ENCODE peak calls at places on chromosomes 7 and 10, in four cellular contexts. U is fibroblast of lung; J is CD8-positive, alpha-beta memory T cell; H is stomach. D is an unnamed sample.

GRCh38 chr10:33211123-33211878 is 123.2 kb downstream of the NRP1 start:
- DNase-seq in U (peak; percentile 91), J (no peak), H (no peak), D (no peak)

GRCh38 chr7:477626-478220 is 41.9 kb downstream of the PDGFA start:
- DNase-seq in U (peak; percentile 33), J (no peak), H (no peak), D (no peak)

GRCh38 chr10:15735766-15736165 is 16.0 kb upstream of the ITGA8 start:
- DNase-seq in U (peak; percentile 24), J (no peak), H (no peak), D (no peak)

GRCh38 chr10:24208661-24209420 is at the start of gene KIAA1217:
- DNase-seq in U (peak; percentile 63), J (no peak), H (peak; percentile 39), D (no peak)

GRCh38 chr10:32971536-32972091 is 13.6 kb upstream of the ITGB1 start:
- DNase-seq in U (no peak), J (no peak), H (peak; percentile 36), D (no peak)

GRCh38 chr7:130758429-130759056 is 24.5 kb upstream of the KLF14 start:
- DNase-seq in U (peak; percentile 49), J (no peak), H (no peak), D (peak; percentile 45)

GRCh38 chr7:30057741-30058140 is 29.5 kb downstream of the PLEKHA8 start:
- DNase-seq in U (peak; percentile 35), J (no peak), H (no peak), D (no peak)

GRCh38 chr7:82729172-82730030 is 285.8 kb upstream of the CACNA2D1 start:
- DNase-seq in U (peak; percentile 39), J (no peak), H (no peak), D (no peak)

GRCh38 chr10:75137533-75138438 is 26.3 kb downstream of the SAMD8 start:
- DNase-seq in U (peak; percentile 67), J (no peak), H (no peak), D (no peak)

GRCh38 chr10:4352566-4352961 is 473.4 kb upstream of the AKR1E2 start:
- DNase-seq in U (peak; percentile 86), J (no peak), H (no peak), D (no peak)

GRCh38 chr10:22600516-22600915 is 113.9 kb downstream of the PIP4K2A start:
- DNase-seq in U (no peak), J (no peak), H (no peak), D (no peak)

GRCh38 chr10:43825984-43826383 is 177.3 kb upstream of the ZNF32 start:
- DNase-seq in U (no peak), J (no peak), H (no peak), D (no peak)

GRCh38 chr7:143002856-143003255 is 24.1 kb downstream of the OR9A2 start:
- DNase-seq in U (no peak), J (no peak), H (peak; percentile 81), D (no peak)

GRCh38 chr10:100730739-100731602 is 14.4 kb upstream of the PAX2 start:
- DNase-seq in U (peak; percentile 18), J (no peak), H (peak; percentile 32), D (no peak)

GRCh38 chr7:12726908-12727307 is 39.5 kb downstream of the ARL4A start:
- DNase-seq in U (no peak), J (no peak), H (no peak), D (no peak)

GRCh38 chr10:115417585-115418265 is 324.6 kb downstream of the ATRNL1 start:
- DNase-seq in U (peak; percentile 44), J (no peak), H (no peak), D (no peak)

GRCh38 chr7:16007911-16008310 is 321.4 kb upstream of the MEOX2 start:
- DNase-seq in U (peak; percentile 7), J (no peak), H (no peak), D (no peak)

GRCh38 chr7:66727058-66727457 is 13.5 kb upstream of the RABGEF1 start:
- DNase-seq in U (no peak), J (no peak), H (no peak), D (no peak)

GRCh38 chr7:32583791-32584190 is 88.5 kb downstream of the AVL9 start:
- DNase-seq in U (peak; percentile 80), J (no peak), H (no peak), D (no peak)

GRCh38 chr7:98997836-98998235 is 119.5 kb downstream of the TRRAP start:
- DNase-seq in U (no peak), J (no peak), H (no peak), D (no peak)

GRCh38 chr7:128860158-128861073 is 2.2 kb upstream of the ATP6V1F start:
- DNase-seq in U (peak; percentile 63), J (no peak), H (no peak), D (no peak)

GRCh38 chr10:49627031-49627430 is 13.2 kb downstream of the CHAT start:
- DNase-seq in U (no peak), J (no peak), H (no peak), D (no peak)

GRCh38 chr10:119817991-119818888 is 54.4 kb downstream of the MCMBP start:
- DNase-seq in U (peak; percentile 71), J (no peak), H (peak; percentile 29), D (no peak)

GRCh38 chr7:142654398-142654797 is 94.9 kb upstream of the PRSS1 start:
- DNase-seq in U (no peak), J (no peak), H (no peak), D (no peak)

GRCh38 chr7:78082556-78082955 is 284.0 kb downstream of the PHTF2 start:
- DNase-seq in U (no peak), J (no peak), H (no peak), D (no peak)

GRCh38 chr10:45001382-45002148 is 842 bp downstream of the ZNF22 start:
- DNase-seq in U (peak; percentile 81), J (peak; percentile 38), H (peak; percentile 86), D (no peak)

GRCh38 chr7:123772652-123773051 is 23.8 kb upstream of the WASL start:
- DNase-seq in U (no peak), J (no peak), H (no peak), D (no peak)

GRCh38 chr7:116902811-116903210 is 40.4 kb downstream of the CAPZA2 start:
- DNase-seq in U (no peak), J (no peak), H (no peak), D (no peak)

GRCh38 chr7:36474283-36475010 is 84.8 kb downstream of the ANLN start:
- DNase-seq in U (peak; percentile 77), J (no peak), H (no peak), D (no peak)

GRCh38 chr10:44935961-44936285 is 23.7 kb upstream of the RASSF4 start:
- DNase-seq in U (no peak), J (no peak), H (no peak), D (no peak)

GRCh38 chr10:122267849-122268737 is 3.0 kb upstream of the BTBD16 start:
- DNase-seq in U (no peak), J (peak; percentile 14), H (peak; percentile 57), D (peak; percentile 13)

GRCh38 chr7:26990268-26990667 is 105.5 kb downstream of the HOXA1 start:
- DNase-seq in U (peak; percentile 22), J (no peak), H (no peak), D (no peak)

GRCh38 chr10:101655581-101655980 is 39.4 kb downstream of the FBXW4 start:
- DNase-seq in U (peak; percentile 24), J (no peak), H (no peak), D (no peak)

GRCh38 chr10:22623624-22624263 is 90.6 kb downstream of the PIP4K2A start:
- DNase-seq in U (no peak), J (no peak), H (no peak), D (no peak)

DNA sequence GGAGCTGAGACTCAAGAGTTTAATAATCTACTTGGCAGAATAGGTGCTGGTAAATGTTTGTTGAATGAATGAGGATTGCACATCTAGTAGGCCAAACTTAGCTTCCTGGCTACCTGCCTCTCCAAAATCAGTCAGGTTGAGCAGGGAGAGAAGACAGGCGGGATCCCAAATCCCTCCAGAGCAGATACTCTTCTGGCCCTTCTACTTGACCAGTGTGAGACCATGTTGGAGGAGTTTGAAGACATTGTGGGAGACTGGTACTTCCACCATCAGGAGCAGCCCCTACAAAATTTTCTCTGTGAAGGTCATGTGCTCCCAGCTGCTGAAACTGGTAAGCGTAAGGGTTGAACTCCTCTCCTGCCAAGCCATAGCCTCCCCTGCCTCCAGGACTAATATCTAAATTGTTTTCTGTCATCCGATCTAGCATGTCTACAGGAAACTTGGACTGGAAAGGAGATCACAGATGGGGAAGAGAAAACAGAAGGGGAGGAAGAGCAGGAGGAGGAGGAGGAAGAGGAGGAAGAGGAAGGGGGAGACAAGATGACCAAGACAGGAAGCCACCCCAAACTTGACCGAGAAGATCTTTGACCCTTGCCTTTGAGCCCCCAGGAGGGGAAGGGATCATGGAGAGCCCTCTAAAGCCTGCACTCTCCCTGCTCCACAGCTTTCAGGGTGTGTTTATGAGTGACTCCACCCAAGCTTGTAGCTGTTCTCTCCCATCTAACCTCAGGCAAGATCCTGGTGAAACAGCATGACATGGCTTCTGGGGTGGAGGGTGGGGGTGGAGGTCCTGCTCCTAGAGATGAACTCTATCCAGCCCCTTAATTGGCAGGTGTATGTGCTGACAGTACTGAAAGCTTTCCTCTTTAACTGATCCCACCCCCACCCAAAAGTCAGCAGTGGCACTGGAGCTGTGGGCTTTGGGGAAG is 2.2 kb upstream of the MBLAC1 start:
- DNase-seq in U (no peak), J (no peak), H (no peak), D (no peak)
- H3K4me1 ChIP-seq in U (peaks cover 6% of the 10 kb centered on the region), J (peaks cover 30% of the 10 kb centered on the region), H (peaks cover 41% of the 10 kb centered on the region), D (peaks cover 46% of the 10 kb centered on the region)

GRCh38 chr7:118185163-118185860 is 1.3 kb downstream of the LSM8 start:
- DNase-seq in U (peak; percentile 49), J (no peak), H (no peak), D (no peak)
- H3K27ac ChIP-seq in U (peak overlapping the region; percentile 96), J (peak overlapping the region; percentile 95), H (no peak overlapping the region), D (peak overlapping the region; percentile 96)

DNA sequence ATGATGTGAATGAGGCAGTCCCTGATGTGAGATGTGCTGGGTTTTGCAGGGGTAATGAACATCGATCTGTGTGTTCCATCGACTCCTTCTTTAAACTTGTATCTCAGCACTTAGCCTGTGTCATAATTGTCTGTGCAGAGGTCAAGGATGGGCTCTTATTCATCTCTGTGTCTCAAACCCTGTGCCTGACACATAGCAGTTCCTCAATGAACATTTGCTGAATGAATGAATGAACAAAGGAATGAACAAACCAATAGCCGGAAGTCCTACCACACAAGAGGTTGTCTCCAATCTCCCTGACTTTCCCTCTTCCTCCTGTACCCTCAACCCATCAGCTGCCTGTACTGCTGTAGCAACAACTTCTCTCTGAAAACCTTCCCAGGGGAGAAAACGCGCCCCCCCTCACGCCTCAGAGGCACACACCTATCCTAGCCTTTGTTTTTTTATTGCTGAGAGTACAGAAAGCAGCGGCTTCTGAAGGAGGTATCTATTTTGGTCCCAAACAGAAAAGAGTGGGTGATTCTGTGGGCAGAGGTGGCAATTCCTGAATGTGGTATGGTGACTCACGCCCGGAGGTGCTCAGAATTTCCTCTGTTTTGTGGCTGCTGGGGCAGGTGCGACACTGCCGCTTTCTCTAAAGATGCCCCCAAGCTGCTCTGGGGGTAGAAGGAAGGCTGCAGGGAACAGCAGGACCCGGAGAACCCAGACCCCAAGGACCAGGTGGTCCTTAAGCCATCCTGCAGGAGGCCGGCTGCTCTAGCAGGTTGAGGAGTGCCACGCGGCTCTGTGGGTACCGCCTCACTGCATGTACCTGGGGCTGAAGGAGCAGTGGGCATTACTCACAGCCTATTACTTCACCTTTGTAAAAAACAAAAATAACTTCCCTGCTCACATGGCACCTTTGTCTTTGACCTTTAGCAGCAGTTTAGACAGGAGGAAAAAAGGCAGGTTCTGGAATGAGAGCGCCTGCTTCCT is 9.6 kb downstream of the IL2RA start:
- DNase-seq in U (no peak), J (peak; percentile 76), H (peak; percentile 28), D (peak; percentile 51)
- H3K4me3 ChIP-seq in U (no peak overlapping the region), J (peak overlapping the region; percentile 44), H (no peak overlapping the region), D (peak overlapping the region; percentile 92)

DNA sequence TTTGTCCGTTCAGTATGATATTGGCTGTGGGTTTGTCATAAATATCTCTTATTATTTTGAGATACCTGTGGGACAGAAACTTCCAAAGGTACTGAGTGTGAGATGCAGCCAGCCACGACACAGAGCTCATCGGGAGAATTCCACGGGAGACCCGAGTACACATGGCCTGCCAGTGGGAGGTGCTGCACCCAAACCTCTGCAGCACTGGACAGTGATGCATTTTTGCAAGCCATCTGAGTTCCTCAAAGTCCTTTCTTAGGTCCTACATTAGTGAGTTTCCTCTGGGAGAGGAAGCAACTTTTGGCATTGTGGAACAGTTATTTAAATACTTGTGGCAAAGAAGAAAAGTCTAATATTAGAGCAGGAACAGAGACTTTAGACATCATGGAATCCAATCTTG is 77.5 kb downstream of the ARID5B start:
- DNase-seq in U (no peak), J (no peak), H (no peak), D (no peak)
- H3K4me1 ChIP-seq in U (peaks cover 15% of the 10 kb centered on the region), J (no peaks in the 10 kb centered on the region), H (peaks cover 27% of the 10 kb centered on the region), D (no peaks in the 10 kb centered on the region)